ENCODE peak calls at places on chromosomes 3 and 15, in eight cellular contexts. Z, V, B, E, N, T, X and O are unnamed samples. For H3K27me3, the result is how much of the 10 kb centered on the place peaks cover.

GRCh38 chr3:10570196-10570946 is 65.0 kb upstream of the ATP2B2 start:
- DNase-seq in N (no peak), V (no peak), T (no peak), B (peak), Z (no peak), X (no peak), E (no peak), O (peak)

GRCh38 chr15:74397239-74398068 is 30.0 kb upstream of the CYP11A1 start:
- DNase-seq in V (no peak), E (no peak), T (no peak), Z (no peak), B (no peak), N (no peak), X (no peak), O (no peak)

GRCh38 chr3:62084558-62084957 is 288.8 kb downstream of the FEZF2 start:
- DNase-seq in X (no peak), B (no peak), V (no peak), T (peak), N (no peak), Z (no peak), E (no peak), O (no peak)

GRCh38 chr3:50246517-50246954 is 10.5 kb downstream of the GNAI2 start:
- DNase-seq in E (no peak), B (peak), T (peak), V (peak), X (no peak), Z (no peak), N (no peak), O (no peak)

GRCh38 chr3:72574144-72574543 is 274.1 kb downstream of the SHQ1 start:
- DNase-seq in T (no peak), E (no peak), B (no peak), X (no peak), V (no peak), N (no peak), Z (no peak), O (no peak)

GRCh38 chr15:77012868-77013267 is 17.9 kb downstream of the PSTPIP1 start:
- DNase-seq in X (no peak), B (no peak), N (no peak), T (no peak), E (no peak), Z (no peak), V (no peak), O (no peak)

GRCh38 chr15:77369168-77369567 is 50.7 kb downstream of the PEAK1 start:
- DNase-seq in N (no peak), E (no peak), X (no peak), B (no peak), Z (no peak), V (no peak), T (no peak), O (no peak)

GRCh38 chr3:12479919-12480425 is 4.3 kb upstream of the TSEN2 start:
- DNase-seq in X (no peak), T (peak), E (no peak), V (peak), Z (no peak), N (peak), B (no peak), O (peak)

GRCh38 chr15:70783610-70784021 is 20.3 kb upstream of the UACA start:
- DNase-seq in N (peak), V (no peak), B (no peak), T (no peak), X (no peak), E (no peak), Z (no peak), O (no peak)

GRCh38 chr3:36248374-36248773 is 131.9 kb upstream of the STAC start:
- DNase-seq in N (no peak), Z (no peak), T (no peak), E (no peak), V (no peak), B (no peak), X (no peak), O (no peak)

GRCh38 chr15:48358681-48359152 is 27.5 kb downstream of the DUT start:
- DNase-seq in T (no peak), N (no peak), B (no peak), V (no peak), Z (no peak), E (no peak), X (peak), O (no peak)

GRCh38 chr3:168157301-168157700 is 61.6 kb upstream of the GOLIM4 start:
- DNase-seq in V (no peak), X (no peak), T (no peak), E (no peak), B (no peak), Z (no peak), N (no peak), O (no peak)

GRCh38 chr15:22880981-22881738 is 42.7 kb downstream of the NIPA2 start:
- DNase-seq in Z (no peak), T (no peak), B (no peak), V (no peak), N (no peak), X (no peak), E (no peak), O (peak)

DNA sequence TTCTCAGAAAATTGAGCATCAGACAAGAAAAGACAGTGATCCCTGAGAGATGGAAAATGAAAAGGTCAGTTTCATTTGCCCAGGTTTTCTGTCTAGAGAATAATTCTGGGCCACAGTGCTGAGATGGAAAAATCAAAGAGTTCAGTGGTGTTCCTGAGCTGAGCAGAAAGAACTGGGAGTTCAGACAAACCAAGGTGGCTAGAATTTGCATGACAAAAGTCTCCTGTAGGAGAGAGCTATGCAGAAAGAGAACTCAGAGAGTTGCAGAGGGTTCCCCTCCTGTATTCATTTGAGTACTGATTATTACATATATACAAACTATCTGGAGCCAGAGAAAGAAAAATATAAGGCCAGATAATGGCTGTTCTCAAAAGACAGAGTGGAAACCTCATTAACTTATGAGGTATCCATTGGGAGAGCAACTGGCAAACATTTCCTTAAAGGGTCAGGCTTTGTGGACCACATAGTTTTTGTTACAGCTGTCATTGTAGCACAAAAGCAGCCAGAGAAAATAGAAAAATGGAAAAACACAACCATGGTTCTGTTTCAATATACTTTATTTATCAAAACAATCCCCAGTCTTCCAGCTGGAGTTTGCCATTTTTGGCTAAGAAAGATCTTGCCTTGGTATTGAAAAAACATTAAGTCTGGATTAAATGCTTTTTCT is 1004.1 kb downstream of the TBL1XR1 start:
- DNase-seq in V (no peak), T (no peak), E (no peak), X (no peak), N (no peak), B (no peak), Z (no peak), O (no peak)
- TF ChIP-seq POLR2A in V (no peak), T (no peak), E (no peak), X (no peak), N (no peak), B (no peak), Z (no peak), O (no peak)

GRCh38 chr3:186094696-186095095 is 14.2 kb downstream of the ETV5 start:
- DNase-seq in Z (no peak), V (no peak), T (no peak), B (no peak), X (no peak), N (no peak), E (no peak), O (no peak)

GRCh38 chr3:186095584-186096061 is 13.3 kb downstream of the ETV5 start:
- DNase-seq in Z (no peak), T (no peak), N (peak), X (no peak), B (no peak), E (peak), V (no peak), O (no peak)

GRCh38 chr3:186097317-186097662 is 11.6 kb downstream of the ETV5 start:
- DNase-seq in Z (no peak), V (no peak), N (no peak), B (no peak), X (no peak), T (no peak), E (no peak), O (no peak)

GRCh38 chr3:186097663-186098451 is 11.0 kb downstream of the ETV5 start:
- DNase-seq in E (peak), Z (peak), N (peak), B (peak), V (no peak), T (peak), X (peak), O (peak)

DNA sequence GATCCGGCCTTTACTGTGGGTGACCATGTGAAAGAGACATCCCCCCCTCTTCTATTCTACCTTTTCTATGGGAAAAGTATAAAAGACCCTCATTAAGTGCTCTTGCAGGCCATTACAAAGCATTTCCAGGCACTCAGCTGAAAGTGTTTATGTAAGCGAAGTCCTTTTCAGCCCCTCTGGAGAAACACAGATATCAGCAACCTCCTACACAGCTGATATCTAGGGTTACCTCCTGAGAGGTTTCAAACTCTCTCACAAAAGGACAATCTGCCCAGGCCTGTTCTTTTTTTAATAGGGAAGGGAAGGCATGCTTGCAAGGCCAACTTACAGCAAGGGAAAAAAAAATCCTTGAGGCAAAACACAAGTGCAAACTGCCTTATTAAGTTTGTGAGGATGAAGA is 12.6 kb downstream of the ETV5 start:
- DNase-seq in E (no peak), V (no peak), X (no peak), T (no peak), N (no peak), B (no peak), Z (no peak), O (no peak)
- H3K27me3 ChIP-seq in E (under half), V (under half), X (under half), T (under half), N (under half), B (under half), Z (under half), O (under half)

GRCh38 chr15:80970658-80971057 is 19.0 kb downstream of the MESD start:
- DNase-seq in E (no peak), X (no peak), V (no peak), T (no peak), Z (no peak), N (no peak), B (no peak), O (no peak)

GRCh38 chr15:80971143-80971542 is 18.5 kb downstream of the MESD start:
- DNase-seq in X (no peak), E (no peak), T (no peak), Z (no peak), N (no peak), B (no peak), V (no peak), O (no peak)

GRCh38 chr15:80969316-80969715 is 20.3 kb downstream of the MESD start:
- DNase-seq in B (no peak), V (no peak), E (no peak), Z (no peak), N (no peak), X (no peak), T (no peak), O (no peak)

GRCh38 chr15:80967991-80968510 is 21.6 kb downstream of the MESD start:
- DNase-seq in B (no peak), V (no peak), Z (no peak), E (no peak), N (no peak), T (no peak), X (no peak), O (no peak)

DNA sequence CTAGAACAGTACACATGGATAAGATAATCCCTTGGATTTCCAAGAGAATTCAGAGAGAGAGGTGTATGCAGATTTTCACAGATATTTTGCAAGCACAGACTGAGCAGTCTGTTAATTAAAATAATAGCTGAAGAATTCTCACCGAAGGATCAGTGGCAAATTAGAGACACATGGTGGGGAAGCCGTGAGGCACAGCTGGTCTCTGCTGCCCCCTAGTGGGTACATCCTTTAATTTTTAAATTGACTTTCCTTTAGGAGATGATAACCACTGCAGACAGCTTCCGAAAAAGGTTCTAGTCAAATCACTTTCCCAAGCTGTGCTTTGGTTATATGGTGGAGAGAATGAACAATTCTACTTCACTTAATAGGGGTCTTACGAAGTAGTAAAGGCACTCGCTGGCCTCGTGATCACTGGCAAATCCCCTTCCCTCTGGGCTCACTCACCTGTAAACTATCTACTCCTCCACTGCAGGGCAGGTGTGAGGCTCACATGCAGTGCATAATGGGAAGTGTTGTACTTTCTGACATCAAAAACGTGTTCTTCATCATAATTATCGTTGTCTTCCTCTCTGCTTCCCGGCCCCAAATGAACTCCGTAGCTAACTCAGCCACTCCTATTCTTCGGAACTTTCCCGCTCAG is 19.5 kb downstream of the MESD start:
- DNase-seq in N (peak), B (peak), T (peak), E (peak), V (peak), Z (peak), X (peak), O (peak)
- TF ChIP-seq POLR2A in N (no peak), B (no peak), T (no peak), E (no peak), V (no peak), Z (no peak), X (no peak), O (no peak)

GRCh38 chr3:156131799-156132198 is 11.4 kb downstream of the KCNAB1 start:
- DNase-seq in X (no peak), T (no peak), E (no peak), Z (no peak), V (no peak), B (no peak), N (no peak), O (no peak)

GRCh38 chr3:156135921-156136655 is 15.7 kb downstream of the KCNAB1 start:
- DNase-seq in T (no peak), N (no peak), B (no peak), V (no peak), X (no peak), E (no peak), Z (no peak), O (no peak)

GRCh38 chr3:156132313-156132712 is 11.9 kb downstream of the KCNAB1 start:
- DNase-seq in T (no peak), V (no peak), E (no peak), B (no peak), X (no peak), N (no peak), Z (no peak), O (no peak)

GRCh38 chr3:156126467-156126866 is 6.1 kb downstream of the KCNAB1 start:
- DNase-seq in Z (no peak), B (no peak), V (no peak), E (no peak), T (no peak), X (no peak), N (no peak), O (no peak)

DNA sequence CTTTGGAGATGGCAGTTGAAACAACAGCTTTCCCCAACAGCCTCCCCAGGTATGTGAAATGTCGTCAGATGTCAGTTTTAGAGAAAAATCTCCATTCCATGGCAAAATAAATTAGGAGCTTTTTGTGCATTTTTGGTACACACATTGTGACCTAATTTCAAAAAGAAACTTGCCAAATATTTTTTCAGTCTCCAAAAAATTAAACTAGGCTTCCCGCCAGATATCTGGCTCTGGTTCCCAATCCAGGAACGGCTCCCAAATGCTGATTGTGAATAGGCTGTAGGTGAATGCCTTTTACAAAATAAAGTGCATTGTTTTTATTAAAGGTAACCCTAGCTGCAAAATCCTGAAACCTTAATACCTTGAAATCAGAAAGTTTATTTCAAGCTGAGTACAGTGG is 10.9 kb downstream of the KCNAB1 start:
- DNase-seq in V (no peak), E (no peak), Z (no peak), T (no peak), B (no peak), N (no peak), X (peak), O (no peak)
- H3K27me3 ChIP-seq in V (under half), E (under half), Z (under half), T (under half), B (under half), N (under half), X (under half), O (under half)

GRCh38 chr3:152267319-152267689 is 1.4 kb upstream of the MBNL1 start:
- DNase-seq in V (no peak), T (no peak), E (no peak), N (no peak), Z (no peak), B (no peak), X (no peak), O (no peak)

GRCh38 chr3:152269423-152270144 is 855 bp downstream of the MBNL1 start:
- DNase-seq in T (no peak), N (peak), V (peak), Z (peak), X (peak), E (peak), B (peak), O (peak)

GRCh38 chr3:152267831-152268500 is 763 bp upstream of the MBNL1 start:
- DNase-seq in V (no peak), N (no peak), Z (no peak), B (no peak), E (no peak), X (no peak), T (no peak), O (no peak)

GRCh38 chr3:152270145-152270870 is 1.6 kb downstream of the MBNL1 start:
- DNase-seq in N (peak), V (no peak), B (no peak), Z (peak), E (no peak), T (no peak), X (no peak), O (no peak)

DNA sequence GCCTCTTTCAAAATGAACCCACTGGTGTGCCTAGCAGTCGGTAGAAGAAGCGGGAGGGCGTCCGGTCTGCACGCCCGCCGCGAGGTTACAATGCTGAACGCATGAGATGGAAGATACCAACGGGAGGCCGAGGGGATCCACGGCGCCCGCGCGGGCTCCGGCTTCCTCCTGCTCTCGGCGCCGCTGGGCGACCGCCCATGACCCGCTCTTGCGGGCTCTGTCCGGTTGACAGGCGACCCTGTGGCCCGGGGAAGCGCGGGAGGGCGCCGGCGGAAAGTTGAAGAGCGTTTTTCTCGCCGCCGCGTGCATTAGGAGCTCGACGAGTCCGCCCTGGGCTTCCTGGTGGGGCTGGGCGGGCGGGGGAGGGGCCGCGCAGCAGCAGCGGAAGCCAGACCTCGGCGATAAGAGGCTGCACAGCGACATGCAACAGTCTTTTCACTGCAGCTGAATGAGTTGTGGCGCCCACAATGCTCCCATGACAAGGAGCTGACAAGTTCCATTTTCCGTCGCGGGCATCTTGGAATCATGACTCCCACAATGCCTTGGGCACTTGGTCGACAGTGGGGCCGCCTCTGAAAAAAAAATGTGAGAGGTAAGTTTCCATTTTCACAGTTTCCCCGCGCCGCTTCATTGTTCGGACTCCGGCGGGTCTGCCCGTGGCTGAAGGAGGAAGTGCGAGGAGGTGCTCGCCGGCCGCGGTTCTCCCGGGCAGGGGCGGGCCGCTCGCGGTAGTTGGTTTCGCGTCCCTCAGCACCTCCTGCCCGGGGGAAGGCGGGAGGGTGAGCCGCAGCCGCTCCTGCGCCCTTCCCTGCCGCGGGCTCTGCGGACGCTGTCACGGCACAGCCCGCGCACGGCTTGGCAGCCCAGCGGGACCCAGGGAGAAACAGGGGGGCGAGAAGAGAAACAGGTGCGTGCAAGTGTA is at the start of gene MBNL1:
- DNase-seq in X (peak), V (peak), N (peak), T (peak), Z (peak), B (peak), E (peak), O (peak)
- TF ChIP-seq POLR2A in X (peak), V (peak), N (peak), T (peak), Z (peak), B (peak), E (no peak), O (peak)